ENCODE peak calls at places on chromosomes 6 and 20, in eight cellular contexts. B is mammary epithelial cell, P is ovary, A is fibroblast of lung, F is esophagus squamous epithelium, N is lung, D is PC-3, K is HFF-Myc. C is an unnamed sample.

GRCh38 chr6:21753571-21754108 is 160.1 kb downstream of the SOX4 start:
- DNase-seq in B (no peak), P (no peak), A (peak; percentile 91), F (no peak), N (no peak), D (peak; percentile 58), K (no peak), C (peak; percentile 88)

GRCh38 chr6:128882991-128883571 is at the start of gene LAMA2:
- DNase-seq in B (no peak), P (peak; percentile 90), A (peak; percentile 78), F (no peak), N (peak; percentile 50), D (no peak), K (peak; percentile 25), C (peak; percentile 78)

GRCh38 chr20:52312131-52312729 is 120.7 kb upstream of the ZFP64 start:
- DNase-seq in B (peak; percentile 32), P (no peak), A (peak; percentile 78), F (no peak), N (peak; percentile 33), D (peak; percentile 90), K (peak; percentile 48), C (peak; percentile 63)

GRCh38 chr6:29792123-29793035 is 35.2 kb upstream of the HLA-G start:
- DNase-seq in B (peak; percentile 48), P (peak; percentile 69), A (no peak), F (no peak), N (peak; percentile 56), D (peak; percentile 46), K (no peak), C (peak; percentile 6)

GRCh38 chr6:4637691-4638433 is 138.3 kb upstream of the CDYL start:
- DNase-seq in B (peak; percentile 84), P (no peak), A (peak; percentile 69), F (no peak), N (no peak), D (peak; percentile 69), K (no peak), C (peak; percentile 77)

GRCh38 chr6:29797120-29797519 is 30.5 kb upstream of the HLA-G start:
- DNase-seq in B (peak; percentile 97), P (no peak), A (peak; percentile 34), F (no peak), N (no peak), D (peak; percentile 71), K (no peak), C (peak; percentile 85)

GRCh38 chr6:16803294-16804006 is 42.2 kb upstream of the ATXN1 start:
- DNase-seq in B (no peak), P (peak; percentile 46), A (peak; percentile 77), F (no peak), N (no peak), D (no peak), K (no peak), C (peak; percentile 53)

GRCh38 chr20:34526466-34526865 is 10.2 kb downstream of the DYNLRB1 start:
- DNase-seq in B (no peak), P (no peak), A (peak; percentile 17), F (no peak), N (no peak), D (no peak), K (no peak), C (no peak)

GRCh38 chr6:14804001-14804401 is 441.9 kb upstream of the JARID2 start:
- DNase-seq in B (peak; percentile 80), P (no peak), A (no peak), F (no peak), N (no peak), D (no peak), K (no peak), C (no peak)

GRCh38 chr6:137432054-137432545 is 62.1 kb downstream of the OLIG3 start:
- DNase-seq in B (no peak), P (no peak), A (no peak), F (no peak), N (no peak), D (no peak), K (no peak), C (no peak)

GRCh38 chr20:62409935-62410741 is 3.1 kb upstream of the CABLES2 start:
- DNase-seq in B (no peak), P (peak; percentile 76), A (peak; percentile 9), F (no peak), N (peak; percentile 70), D (peak; percentile 59), K (no peak), C (no peak)

GRCh38 chr6:37725967-37726366 is 28.3 kb upstream of the MDGA1 start:
- DNase-seq in B (no peak), P (no peak), A (no peak), F (no peak), N (no peak), D (peak; percentile 22), K (no peak), C (no peak)

GRCh38 chr6:16129623-16130243 is 847 bp downstream of the MYLIP start:
- DNase-seq in B (peak; percentile 29), P (no peak), A (peak; percentile 36), F (no peak), N (no peak), D (peak; percentile 26), K (no peak), C (peak; percentile 36)

GRCh38 chr6:40931927-40932326 is 107.1 kb downstream of the UNC5CL start:
- DNase-seq in B (peak; percentile 46), P (no peak), A (no peak), F (no peak), N (no peak), D (peak; percentile 62), K (no peak), C (peak; percentile 32)

GRCh38 chr6:53906842-53907241 is 112.0 kb downstream of the LRRC1 start:
- DNase-seq in B (no peak), P (peak; percentile 53), A (peak; percentile 82), F (no peak), N (no peak), D (no peak), K (no peak), C (peak; percentile 15)

GRCh38 chr6:111713196-111713705 is 107.6 kb upstream of the TRAF3IP2 start:
- DNase-seq in B (no peak), P (no peak), A (no peak), F (no peak), N (no peak), D (no peak), K (no peak), C (no peak)

GRCh38 chr20:38804682-38805501 is 605 bp upstream of the PPP1R16B start:
- DNase-seq in B (no peak), P (no peak), A (no peak), F (no peak), N (no peak), D (no peak), K (no peak), C (no peak)

GRCh38 chr20:18443841-18444240 is 23.0 kb downstream of the DZANK1 start:
- DNase-seq in B (no peak), P (no peak), A (peak; percentile 11), F (no peak), N (no peak), D (no peak), K (peak; percentile 11), C (peak; percentile 33)

GRCh38 chr6:134948142-134948541 is 1.8 kb downstream of the ALDH8A1 start:
- DNase-seq in B (no peak), P (no peak), A (no peak), F (no peak), N (no peak), D (no peak), K (no peak), C (no peak)

GRCh38 chr6:134948708-134949107 is 1.2 kb downstream of the ALDH8A1 start:
- DNase-seq in B (no peak), P (no peak), A (no peak), F (no peak), N (no peak), D (no peak), K (no peak), C (no peak)

GRCh38 chr6:134949927-134950326 is at the start of gene ALDH8A1:
- DNase-seq in B (no peak), P (no peak), A (no peak), F (no peak), N (no peak), D (no peak), K (no peak), C (no peak)

GRCh38 chr6:134951494-134952263 is 1.8 kb upstream of the ALDH8A1 start:
- DNase-seq in B (no peak), P (no peak), A (no peak), F (no peak), N (no peak), D (no peak), K (no peak), C (no peak)

DNA sequence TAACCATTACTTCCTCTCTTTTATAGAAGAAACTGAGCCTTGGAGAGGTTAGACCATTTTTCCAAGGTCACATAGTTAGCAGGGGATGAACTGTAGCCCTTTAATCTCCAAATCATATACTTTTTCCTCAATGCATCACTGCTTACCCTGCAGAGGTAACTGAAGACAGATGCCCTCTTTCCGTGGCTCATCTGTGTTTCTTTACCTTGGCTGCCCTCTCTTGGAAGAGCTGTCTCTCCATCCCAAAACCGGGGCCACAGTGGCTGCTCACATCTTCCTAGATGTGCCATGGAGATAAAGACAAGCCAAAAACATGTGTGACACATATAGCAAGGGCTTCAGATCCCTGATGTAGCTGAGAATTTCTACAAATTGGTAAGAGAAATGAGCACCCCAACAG is 581 bp upstream of the ALDH8A1 start:
- DNase-seq in B (no peak), P (no peak), A (no peak), F (no peak), N (no peak), D (no peak), K (no peak), C (no peak)
- TF ChIP-seq CTCF in B (no peak), P (no peak), A (no peak), F (no peak), N (no peak), D (no peak), K (no peak), C (no peak)

GRCh38 chr6:108896111-108896661 is 48.0 kb downstream of the ARMC2 start:
- DNase-seq in B (peak; percentile 77), P (no peak), A (peak; percentile 92), F (no peak), N (no peak), D (peak; percentile 38), K (peak; percentile 59), C (peak; percentile 97)
- H3K4me3 ChIP-seq in B (no peak overlapping the region), P (no peak overlapping the region), A (no peak overlapping the region), F (no peak overlapping the region), N (no peak overlapping the region), D (no peak overlapping the region), K (no peak overlapping the region), C (no peak overlapping the region)

DNA sequence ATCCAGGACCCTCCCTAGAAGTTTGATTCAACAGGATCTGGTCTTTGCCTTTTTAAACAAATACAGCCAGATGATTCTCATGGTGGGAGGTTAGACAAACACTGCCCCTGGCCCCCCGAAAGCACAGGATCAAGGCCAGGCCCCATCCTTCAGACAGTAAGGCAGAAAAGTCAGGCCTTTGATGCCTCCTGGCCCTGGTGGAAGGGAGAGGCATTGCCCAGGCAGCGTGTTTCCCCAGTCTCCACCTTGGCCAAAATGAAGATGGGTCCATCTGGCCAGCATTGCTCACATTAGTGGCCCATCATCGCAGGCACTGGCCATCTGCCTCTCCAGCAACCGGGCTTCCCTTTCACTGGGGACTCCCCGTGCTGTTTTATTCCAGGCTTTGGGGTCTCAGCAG is 4.3 kb downstream of the SULF2 start:
- DNase-seq in B (no peak), P (no peak), A (no peak), F (no peak), N (no peak), D (no peak), K (no peak), C (no peak)
- TF ChIP-seq CTCF in B (peak; percentile 16), P (no peak), A (no peak), F (no peak), N (no peak), D (no peak), K (peak; percentile 6), C (no peak)

GRCh38 chr6:1608222-1608975 is 1.3 kb upstream of the FOXC1 start:
- DNase-seq in B (no peak), P (no peak), A (peak; percentile 28), F (no peak), N (no peak), D (no peak), K (no peak), C (no peak)
- H3K4me3 ChIP-seq in B (no peak overlapping the region), P (peak overlapping the region; percentile 57), A (no peak overlapping the region), F (peak overlapping the region; percentile 57), N (no peak overlapping the region), D (peak overlapping the region; percentile 74), K (no peak overlapping the region), C (no peak overlapping the region)

C was measured in fibroblast of the aortic adventitia.